ENCODE peak calls at places on chromosome 3, in four cellular contexts. J is A549, U is HepG2, D is K562. O is an unnamed sample.

GRCh38 chr3:73098873-73099272 is 37.4 kb downstream of the EBLN2 start:
- DNase-seq in D (no peak), U (no peak), J (no peak), O (no peak)

GRCh38 chr3:149512073-149512782 is 37.7 kb downstream of the TM4SF4 start:
- DNase-seq in U (peak), J (peak), D (peak), O (peak)

GRCh38 chr3:50950591-50950990 is 275.9 kb downstream of the DOCK3 start:
- DNase-seq in U (no peak), D (no peak), J (no peak), O (no peak)

GRCh38 chr3:30658328-30659052 is 52.1 kb downstream of the TGFBR2 start:
- DNase-seq in D (no peak), U (peak), J (no peak), O (peak)

GRCh38 chr3:13541691-13542090 is 7.2 kb upstream of the FBLN2 start:
- DNase-seq in D (no peak), J (no peak), U (no peak), O (no peak)

GRCh38 chr3:154275965-154276364 is 48.3 kb downstream of the DHX36 start:
- DNase-seq in D (peak), U (no peak), J (no peak), O (no peak)

GRCh38 chr3:117398166-117398954 is 688.8 kb downstream of the TUSC7 start:
- DNase-seq in J (no peak), D (no peak), U (no peak), O (no peak)

GRCh38 chr3:13343601-13344000 is 76.5 kb downstream of the NUP210 start:
- DNase-seq in U (no peak), J (no peak), D (no peak), O (no peak)

GRCh38 chr3:179969525-179969924 is 67.2 kb downstream of the PEX5L start:
- DNase-seq in D (no peak), J (peak), U (no peak), O (no peak)

GRCh38 chr3:16338999-16339398 is 74.0 kb downstream of the OXNAD1 start:
- DNase-seq in U (peak), D (no peak), J (peak), O (peak)

GRCh38 chr3:147008886-147009285 is 397.5 kb downstream of the ZIC4 start:
- DNase-seq in J (no peak), D (no peak), U (no peak), O (no peak)

GRCh38 chr3:150238043-150238802 is 169.9 kb upstream of the TSC22D2 start:
- DNase-seq in U (no peak), J (no peak), D (no peak), O (no peak)

GRCh38 chr3:10721101-10721500 is 94.9 kb upstream of the SLC6A11 start:
- DNase-seq in U (no peak), D (no peak), J (no peak), O (no peak)

GRCh38 chr3:32699429-32699828 is 14.4 kb downstream of the CNOT10 start:
- DNase-seq in D (peak), U (no peak), J (no peak), O (no peak)

GRCh38 chr3:170726976-170727661 is 141.2 kb upstream of the SLC7A14 start:
- DNase-seq in U (no peak), D (peak), J (peak), O (peak)

GRCh38 chr3:132753946-132754345 is 31.7 kb upstream of the NPHP3 start:
- DNase-seq in U (no peak), J (no peak), D (no peak), O (no peak)

GRCh38 chr3:187242435-187242834 is 45.1 kb downstream of the RTP1 start:
- DNase-seq in D (no peak), J (no peak), U (no peak), O (peak)

GRCh38 chr3:62373215-62373614 is at the start of gene FEZF2:
- DNase-seq in D (no peak), J (no peak), U (no peak), O (no peak)

DNA sequence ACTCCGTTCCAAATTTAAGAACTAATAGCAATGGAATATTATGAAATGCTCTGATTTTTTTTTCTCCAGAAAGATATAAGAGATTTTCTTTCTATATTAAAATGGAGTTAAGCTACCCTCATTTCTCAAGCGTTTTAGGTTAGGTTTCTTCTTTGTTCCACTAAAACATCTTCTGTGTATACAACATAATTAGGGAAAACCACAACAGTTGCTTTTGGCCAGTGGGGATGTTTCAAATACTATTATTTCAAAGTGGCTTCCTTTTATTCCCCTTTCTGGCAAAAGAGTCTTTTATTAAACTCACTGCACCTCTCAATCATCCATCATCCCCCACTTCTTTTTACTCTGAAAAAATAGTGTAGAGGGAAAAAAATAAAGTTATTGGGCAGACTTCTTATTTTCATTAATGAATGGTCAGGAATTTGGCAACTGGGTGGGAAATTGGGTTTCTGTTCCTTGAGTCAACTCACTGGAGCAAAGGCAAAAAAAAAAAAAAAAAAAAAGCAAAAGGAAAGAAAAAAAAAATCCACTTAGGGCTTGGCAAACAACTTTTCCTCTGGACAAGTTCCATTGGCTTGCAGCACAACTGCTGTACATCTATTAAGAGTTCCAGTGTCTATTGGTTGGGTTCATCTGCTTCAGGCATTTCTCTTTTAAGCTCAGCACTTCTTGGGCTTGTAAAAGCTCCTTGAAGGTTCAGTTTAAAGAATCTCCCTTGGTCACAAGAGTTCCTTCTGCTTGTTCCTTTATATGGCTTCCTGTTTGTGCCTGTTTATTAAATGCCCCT is 963.4 kb downstream of the ROBO1 start:
- DNase-seq in D (no peak), J (no peak), U (no peak), O (peak)
- TF ChIP-seq POLR2A in D (no peak), J (no peak), U (no peak), O (no peak)

DNA sequence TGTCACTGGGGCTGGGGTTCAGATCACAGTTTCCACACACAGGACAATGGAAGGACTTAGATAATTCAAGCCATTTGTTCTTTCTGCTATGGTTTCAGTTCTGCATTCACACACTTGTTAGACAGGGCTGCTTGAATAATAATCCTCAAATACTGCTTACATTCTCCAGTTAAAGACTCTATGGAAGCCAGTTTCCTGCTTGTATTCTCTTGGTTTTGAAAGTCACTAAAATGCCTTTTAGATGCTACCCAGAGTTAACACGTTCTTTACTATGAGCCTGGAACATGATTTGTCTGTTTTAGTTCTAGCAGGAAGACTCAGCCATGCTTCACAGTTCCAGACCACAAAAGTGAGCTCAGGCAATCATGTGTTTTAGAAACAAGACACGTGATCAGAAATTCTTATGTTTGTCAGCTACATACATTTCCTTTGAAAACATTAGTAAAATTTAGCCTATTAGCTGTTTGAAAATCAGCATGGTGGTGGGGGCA is 152.4 kb downstream of the LEKR1 start:
- DNase-seq in D (no peak), U (no peak), J (no peak), O (peak)
- TF ChIP-seq MAFK in D (no peak), U (no peak), J (no peak), O (no peak)

DNA sequence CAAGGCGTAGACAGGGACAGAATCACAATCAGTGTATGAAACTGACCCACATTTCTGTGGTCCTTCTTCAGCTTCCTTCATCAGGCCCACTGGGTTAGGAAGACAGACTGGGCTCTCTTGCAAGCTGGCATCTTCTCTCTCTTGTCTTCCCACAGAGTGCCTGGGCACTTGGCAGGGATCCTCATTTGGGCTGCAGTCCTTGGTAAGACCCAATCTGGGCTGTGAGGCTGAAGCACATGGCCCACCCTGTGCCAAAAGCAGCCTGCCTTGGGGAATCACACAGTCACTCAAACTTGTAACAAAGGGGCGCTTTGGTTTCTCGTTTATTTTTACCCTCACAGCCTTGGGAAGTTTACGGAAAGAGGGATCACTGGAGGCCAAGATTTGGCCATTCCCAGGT is 8.2 kb upstream of the EPHB3 start:
- DNase-seq in D (no peak), J (no peak), U (no peak), O (no peak)
- TF ChIP-seq MAZ in D (no peak), J (no peak), U (no peak), O (no peak)

GRCh38 chr3:49276475-49277356 is at the start of gene C3orf62:
- DNase-seq in U (no peak), D (no peak), J (peak), O (peak)
- TF ChIP-seq POLR2A in U (no peak), D (no peak), J (peak), O (no peak)

GRCh38 chr3:103818800-103819199 is 1384.0 kb downstream of the ZPLD1 start:
- DNase-seq in U (no peak), D (no peak), J (no peak), O (no peak)
- TF ChIP-seq MAFK in U (no peak), D (no peak), J (no peak), O (no peak)

GRCh38 chr3:175818811-175819464 is 959.8 kb downstream of the NAALADL2 start:
- DNase-seq in D (no peak), U (no peak), J (no peak), O (no peak)
- TF ChIP-seq MAZ in D (no peak), U (no peak), J (no peak), O (no peak)

GRCh38 chr3:122794483-122794778 is 438 bp upstream of the SLC49A4 start:
- DNase-seq in J (no peak), U (no peak), D (no peak), O (peak)

GRCh38 chr3:122795674-122795969 is 753 bp downstream of the SLC49A4 start:
- DNase-seq in U (peak), J (no peak), D (no peak), O (peak)

GRCh38 chr3:122794779-122795673 is at the start of gene SLC49A4:
- DNase-seq in D (peak), J (peak), U (peak), O (peak)

GRCh38 chr3:122797291-122797690 is 2.4 kb downstream of the SLC49A4 start:
- DNase-seq in J (no peak), U (no peak), D (no peak), O (peak)

GRCh38 chr3:122793568-122794416 is at the start of gene HSPBAP1:
- DNase-seq in J (peak), U (peak), D (peak), O (peak)
- TF ChIP-seq POLR2A in J (peak), U (peak), D (peak), O (peak)

DNA sequence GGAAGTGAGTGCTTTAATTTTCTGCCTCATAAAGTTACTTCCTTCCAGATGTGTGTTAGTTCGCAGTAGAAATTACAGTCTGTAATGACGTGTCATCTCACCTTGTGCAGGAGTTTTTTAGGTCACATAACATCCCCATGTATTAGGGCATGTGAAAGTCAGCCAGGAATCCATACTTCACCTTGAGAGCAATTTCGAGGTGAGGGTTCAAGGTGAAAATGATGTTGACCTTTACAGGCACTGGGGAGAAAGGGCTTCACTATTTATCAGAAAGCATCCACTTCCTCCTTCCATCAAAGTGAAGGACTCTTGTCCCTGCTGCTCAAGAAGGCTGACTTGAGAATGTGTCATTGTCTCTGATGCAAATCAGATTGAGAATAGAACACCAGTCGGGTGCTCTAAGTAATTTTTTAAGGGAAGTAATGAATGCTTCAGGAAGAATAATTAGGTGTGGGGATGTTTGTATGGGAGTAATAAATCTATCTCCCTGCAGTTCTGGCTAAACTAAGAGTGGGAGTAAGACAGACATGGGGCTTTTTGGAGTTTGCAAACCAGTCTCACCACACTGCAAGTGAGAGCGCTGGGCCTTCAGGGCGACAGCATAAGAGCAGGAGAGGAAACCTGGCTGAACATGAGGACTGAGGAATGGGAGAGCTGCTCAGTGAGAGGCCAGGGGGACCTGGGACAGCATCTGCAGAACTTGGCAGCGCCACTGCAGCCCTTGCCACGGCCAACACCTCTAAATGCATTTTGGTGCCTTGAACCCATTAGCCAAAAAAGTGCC is 85.9 kb upstream of the IL12A start:
- DNase-seq in J (no peak), U (no peak), D (no peak), O (no peak)
- TF ChIP-seq MAFK in J (no peak), U (no peak), D (no peak), O (no peak)